ENCODE peak calls at places on chromosomes 1 and 21, in five cellular contexts. L is HepG2, N is body of pancreas, R is heart right ventricle, G is RWPE2. X is an unnamed sample.

GRCh38 chr1:51752073-51752948 is 126.2 kb downstream of the NRDC start:
- ATAC-seq in L (no peak), N (no peak), R (no peak), G (no peak), X (no peak)

GRCh38 chr1:89347296-89347695 is 16.6 kb upstream of the GBP6 start:
- ATAC-seq in L (no peak), N (no peak), R (no peak), G (no peak), X (no peak)

GRCh38 chr21:45550552-45551210 is 8.4 kb upstream of the SLC19A1 start:
- ATAC-seq in L (no peak), N (no peak), R (no peak), G (no peak), X (no peak)

GRCh38 chr1:52738148-52738547 is 11.9 kb downstream of the ZYG11B start:
- ATAC-seq in L (no peak), N (no peak), R (no peak), G (no peak), X (no peak)

GRCh38 chr1:109151146-109151545 is 37.2 kb downstream of the ELAPOR1 start:
- ATAC-seq in L (peak; percentile 80), N (peak; percentile 74), R (peak; percentile 91), G (peak; percentile 71), X (peak; percentile 75)

GRCh38 chr1:218620956-218621355 is 275.8 kb downstream of the TGFB2 start:
- ATAC-seq in L (no peak), N (no peak), R (no peak), G (no peak), X (no peak)

GRCh38 chr1:203051841-203052324 is 25.6 kb downstream of the PPFIA4 start:
- ATAC-seq in L (no peak), N (no peak), R (no peak), G (no peak), X (no peak)

GRCh38 chr1:47440052-47440848 is 2.4 kb downstream of the FOXD2 start:
- ATAC-seq in L (no peak), N (no peak), R (no peak), G (no peak), X (no peak)

GRCh38 chr21:42688841-42689371 is 35.5 kb downstream of the PDE9A start:
- ATAC-seq in L (peak; percentile 60), N (no peak), R (no peak), G (no peak), X (no peak)

GRCh38 chr1:18643154-18644012 is 12.7 kb downstream of the PAX7 start:
- ATAC-seq in L (peak; percentile 78), N (no peak), R (peak; percentile 25), G (peak; percentile 62), X (no peak)

GRCh38 chr1:101005871-101006270 is 19.7 kb downstream of the DPH5 start:
- ATAC-seq in L (no peak), N (no peak), R (no peak), G (no peak), X (no peak)

GRCh38 chr1:151972533-151973270 is 21.0 kb downstream of the S100A10 start:
- ATAC-seq in L (no peak), N (peak; percentile 87), R (peak; percentile 38), G (peak; percentile 77), X (peak; percentile 82)

GRCh38 chr21:38951095-38951745 is 145.5 kb downstream of the ETS2 start:
- ATAC-seq in L (no peak), N (no peak), R (no peak), G (no peak), X (no peak)

GRCh38 chr1:33895396-33895795 is 31.5 kb downstream of the HMGB4 start:
- ATAC-seq in L (no peak), N (no peak), R (no peak), G (no peak), X (no peak)

GRCh38 chr1:167602840-167603239 is 27.2 kb upstream of the RCSD1 start:
- ATAC-seq in L (no peak), N (no peak), R (no peak), G (no peak), X (no peak)

GRCh38 chr1:151920147-151920546 is 10.8 kb upstream of the THEM4 start:
- ATAC-seq in L (no peak), N (no peak), R (no peak), G (no peak), X (no peak)

GRCh38 chr1:21761052-21761451 is 21.9 kb downstream of the USP48 start:
- ATAC-seq in L (no peak), N (no peak), R (no peak), G (no peak), X (no peak)

GRCh38 chr1:86018311-86018923 is 138.2 kb downstream of the COL24A1 start:
- ATAC-seq in L (peak; percentile 67), N (peak; percentile 33), R (no peak), G (peak; percentile 51), X (no peak)

GRCh38 chr1:228259368-228259894 is 51.6 kb downstream of the OBSCN start:
- ATAC-seq in L (no peak), N (no peak), R (no peak), G (no peak), X (no peak)

GRCh38 chr1:56291374-56291841 is 288.0 kb downstream of the PLPP3 start:
- ATAC-seq in L (no peak), N (peak; percentile 38), R (peak; percentile 82), G (no peak), X (peak; percentile 59)

GRCh38 chr21:21226472-21226871 is 228.3 kb downstream of the NCAM2 start:
- ATAC-seq in L (no peak), N (no peak), R (no peak), G (no peak), X (no peak)

GRCh38 chr1:60857851-60858250 is 224.5 kb upstream of the NFIA start:
- ATAC-seq in L (no peak), N (no peak), R (no peak), G (no peak), X (no peak)

GRCh38 chr1:227906550-227906991 is 41.2 kb downstream of the WNT9A start:
- ATAC-seq in L (no peak), N (no peak), R (no peak), G (no peak), X (no peak)

GRCh38 chr21:18772876-18773275 is 369.3 kb upstream of the TMPRSS15 start:
- ATAC-seq in L (no peak), N (no peak), R (no peak), G (peak; percentile 72), X (no peak)
- H3K27ac ChIP-seq in L (no peak overlapping the region), N (no peak overlapping the region), R (no peak overlapping the region), G (peak overlapping the region; percentile 43), X (no peak overlapping the region)

GRCh38 chr1:94284481-94284880 is 47.1 kb upstream of the ARHGAP29 start:
- ATAC-seq in L (no peak), N (no peak), R (no peak), G (no peak), X (no peak)
- H3K27ac ChIP-seq in L (no peak overlapping the region), N (no peak overlapping the region), R (no peak overlapping the region), G (peak overlapping the region; percentile 72), X (no peak overlapping the region)

GRCh38 chr1:98923667-98924066 is 81.0 kb downstream of the PLPPR5 start:
- ATAC-seq in L (no peak), N (no peak), R (no peak), G (no peak), X (no peak)

GRCh38 chr1:98921817-98922216 is 82.8 kb downstream of the PLPPR5 start:
- ATAC-seq in L (no peak), N (no peak), R (no peak), G (peak; percentile 94), X (no peak)

GRCh38 chr1:98919211-98919610 is 85.5 kb downstream of the PLPPR5 start:
- ATAC-seq in L (no peak), N (no peak), R (no peak), G (no peak), X (no peak)

GRCh38 chr1:98920441-98921110 is 84.1 kb downstream of the PLPPR5 start:
- ATAC-seq in L (no peak), N (no peak), R (no peak), G (peak; percentile 48), X (no peak)

DNA sequence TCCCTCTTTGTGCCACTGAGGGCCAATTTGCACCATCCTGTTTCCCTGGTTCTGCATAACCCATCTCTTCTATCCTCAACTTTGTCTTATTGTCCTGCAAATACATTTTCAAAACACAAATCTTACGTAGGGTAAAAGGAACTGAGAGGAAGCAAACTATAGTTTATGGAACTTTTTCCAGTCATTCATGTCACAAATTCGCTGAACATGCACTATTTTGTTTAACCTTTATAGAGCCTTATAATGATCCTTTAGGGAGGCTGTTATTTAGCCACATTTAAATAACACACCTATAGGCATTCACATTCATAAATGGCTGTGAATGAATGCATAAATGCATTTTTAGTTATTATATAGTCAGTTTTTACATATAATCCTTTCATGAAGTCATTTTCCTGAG is 85.0 kb downstream of the PLPPR5 start:
- ATAC-seq in L (no peak), N (no peak), R (no peak), G (no peak), X (no peak)
- H3K27ac ChIP-seq in L (no peak overlapping the region), N (no peak overlapping the region), R (no peak overlapping the region), G (peak overlapping the region; percentile 88), X (no peak overlapping the region)

DNA sequence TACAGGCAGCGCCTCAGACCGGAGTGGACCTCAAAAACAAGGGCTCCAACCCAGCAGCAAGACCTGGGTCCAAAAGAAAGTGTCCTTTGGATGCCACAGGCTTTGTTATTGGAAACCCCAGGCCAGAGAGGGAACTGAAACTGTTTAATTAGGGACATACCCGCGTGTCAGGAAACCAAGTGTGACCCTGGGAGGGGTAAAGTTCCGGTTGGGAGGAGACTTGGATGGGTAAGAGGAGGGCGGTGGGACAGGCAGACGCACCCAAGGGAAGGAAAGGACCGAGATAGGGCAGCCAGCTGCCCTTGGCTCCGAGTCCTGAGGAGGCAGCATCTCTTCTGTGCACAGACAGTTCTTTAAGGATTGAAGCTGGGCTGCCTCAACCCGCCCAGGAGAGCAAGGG is 71.4 kb downstream of the CDC7 start:
- ATAC-seq in L (no peak), N (no peak), R (no peak), G (no peak), X (no peak)
- H3K27ac ChIP-seq in L (no peak overlapping the region), N (no peak overlapping the region), R (peak overlapping the region; percentile 43), G (no peak overlapping the region), X (peak overlapping the region; percentile 82)

GRCh38 chr1:6330410-6330827 is 63.1 kb downstream of the ACOT7 start:
- ATAC-seq in L (no peak), N (no peak), R (peak; percentile 50), G (no peak), X (no peak)
- H3K27ac ChIP-seq in L (no peak overlapping the region), N (no peak overlapping the region), R (no peak overlapping the region), G (no peak overlapping the region), X (no peak overlapping the region)

GRCh38 chr1:230122361-230123279 is 55.6 kb downstream of the GALNT2 start:
- ATAC-seq in L (no peak), N (no peak), R (no peak), G (peak; percentile 70), X (no peak)

GRCh38 chr1:230123280-230124186 is 56.5 kb downstream of the GALNT2 start:
- ATAC-seq in L (no peak), N (no peak), R (no peak), G (no peak), X (no peak)

GRCh38 chr1:230125633-230126528 is 58.8 kb downstream of the GALNT2 start:
- ATAC-seq in L (no peak), N (no peak), R (no peak), G (peak; percentile 48), X (no peak)

GRCh38 chr1:230126529-230127104 is 59.6 kb downstream of the GALNT2 start:
- ATAC-seq in L (no peak), N (no peak), R (no peak), G (no peak), X (no peak)

GRCh38 chr1:230124187-230125128 is 57.4 kb downstream of the GALNT2 start:
- ATAC-seq in L (no peak), N (no peak), R (no peak), G (no peak), X (no peak)
- H3K27ac ChIP-seq in L (peak overlapping the region; percentile 48), N (no peak overlapping the region), R (peak overlapping the region; percentile 26), G (peak overlapping the region; percentile 54), X (no peak overlapping the region)

GRCh38 chr1:96510911-96511310 is 210.7 kb upstream of the PTBP2 start:
- ATAC-seq in L (no peak), N (no peak), R (no peak), G (no peak), X (no peak)
- H3K27ac ChIP-seq in L (no peak overlapping the region), N (no peak overlapping the region), R (no peak overlapping the region), G (no peak overlapping the region), X (no peak overlapping the region)

X was measured in gastroesophageal sphincter.